ENCODE peak calls at places on chromosome 10, in nine cellular contexts. T is AG04450, C is tibial nerve, W is AG10803, N is heart right ventricle, Q is prostate gland, U is skeletal muscle cell, K is HFF-Myc, O is stomach. V is an unnamed sample.

GRCh38 chr10:117226813-117227451 is 14.0 kb upstream of the SLC18A2 start:
- DNase-seq in T (no peak), C (no peak), W (peak; percentile 35), N (no peak), Q (no peak), U (no peak), K (no peak), O (peak; percentile 42), V (peak; percentile 56)

GRCh38 chr10:117399341-117400196 is 24.3 kb upstream of the PDZD8 start:
- DNase-seq in T (no peak), C (no peak), W (no peak), N (no peak), Q (no peak), U (no peak), K (no peak), O (no peak), V (no peak)

GRCh38 chr10:17179002-17179401 is 22.5 kb downstream of the TRDMT1 start:
- DNase-seq in T (no peak), C (no peak), W (peak; percentile 45), N (no peak), Q (no peak), U (no peak), K (no peak), O (no peak), V (no peak)

GRCh38 chr10:3455385-3456334 is 283.1 kb upstream of the PITRM1 start:
- DNase-seq in T (no peak), C (no peak), W (peak; percentile 15), N (no peak), Q (no peak), U (no peak), K (no peak), O (no peak), V (no peak)

GRCh38 chr10:33332183-33333031 is 2.1 kb downstream of the NRP1 start:
- DNase-seq in T (no peak), C (no peak), W (peak; percentile 78), N (no peak), Q (no peak), U (no peak), K (no peak), O (no peak), V (no peak)

GRCh38 chr10:29305031-29305335 is 16.1 kb downstream of the LYZL1 start:
- DNase-seq in T (no peak), C (no peak), W (no peak), N (no peak), Q (no peak), U (no peak), K (no peak), O (no peak), V (no peak)

GRCh38 chr10:70758757-70759514 is 26.2 kb downstream of the TBATA start:
- DNase-seq in T (peak; percentile 61), C (peak; percentile 64), W (peak; percentile 73), N (peak; percentile 85), Q (peak; percentile 66), U (no peak), K (peak; percentile 51), O (peak; percentile 74), V (no peak)

GRCh38 chr10:24882047-24882698 is 70.2 kb downstream of the PRTFDC1 start:
- DNase-seq in T (no peak), C (no peak), W (peak; percentile 81), N (peak; percentile 27), Q (no peak), U (no peak), K (no peak), O (no peak), V (no peak)

GRCh38 chr10:48605264-48605615 is 367 bp upstream of the ARHGAP22 start:
- DNase-seq in T (no peak), C (no peak), W (no peak), N (no peak), Q (no peak), U (no peak), K (no peak), O (no peak), V (no peak)

GRCh38 chr10:71372882-71373495 is 23.7 kb upstream of the CDH23 start:
- DNase-seq in T (no peak), C (no peak), W (no peak), N (no peak), Q (no peak), U (no peak), K (no peak), O (no peak), V (no peak)

GRCh38 chr10:91549296-91549695 is 83.6 kb downstream of the PPP1R3C start:
- DNase-seq in T (no peak), C (no peak), W (no peak), N (no peak), Q (no peak), U (no peak), K (no peak), O (no peak), V (no peak)

GRCh38 chr10:86234102-86234501 is 132.5 kb downstream of the GRID1 start:
- DNase-seq in T (no peak), C (no peak), W (no peak), N (no peak), Q (no peak), U (no peak), K (no peak), O (no peak), V (no peak)

GRCh38 chr10:11046766-11047165 is 29.1 kb downstream of the CELF2 start:
- DNase-seq in T (no peak), C (no peak), W (no peak), N (no peak), Q (no peak), U (no peak), K (no peak), O (no peak), V (no peak)

GRCh38 chr10:29067161-29067560 is 221.7 kb upstream of the LYZL1 start:
- DNase-seq in T (no peak), C (no peak), W (peak; percentile 38), N (no peak), Q (no peak), U (no peak), K (no peak), O (no peak), V (no peak)

GRCh38 chr10:121928528-121928884 is 675 bp upstream of the ATE1 start:
- DNase-seq in T (no peak), C (no peak), W (peak; percentile 47), N (no peak), Q (peak; percentile 51), U (no peak), K (no peak), O (peak; percentile 59), V (no peak)

GRCh38 chr10:28036587-28036986 is 37.7 kb upstream of the ODAD2 start:
- DNase-seq in T (peak; percentile 45), C (no peak), W (peak; percentile 49), N (no peak), Q (no peak), U (no peak), K (no peak), O (no peak), V (no peak)

GRCh38 chr10:62934258-62934657 is 118.1 kb upstream of the EGR2 start:
- DNase-seq in T (no peak), C (no peak), W (no peak), N (peak; percentile 13), Q (no peak), U (no peak), K (no peak), O (no peak), V (no peak)

GRCh38 chr10:60298408-60299389 is 91.0 kb downstream of the ANK3 start:
- DNase-seq in T (no peak), C (no peak), W (no peak), N (no peak), Q (no peak), U (no peak), K (no peak), O (no peak), V (no peak)

GRCh38 chr10:54773506-54773905 is 27.5 kb downstream of the PCDH15 start:
- DNase-seq in T (no peak), C (no peak), W (no peak), N (no peak), Q (no peak), U (no peak), K (no peak), O (no peak), V (no peak)

GRCh38 chr10:85946713-85947326 is 419.8 kb downstream of the GRID1 start:
- DNase-seq in T (no peak), C (no peak), W (no peak), N (no peak), Q (no peak), U (no peak), K (no peak), O (no peak), V (no peak)

GRCh38 chr10:78458983-78459638 is 425.4 kb downstream of the RPS24 start:
- DNase-seq in T (peak; percentile 21), C (no peak), W (peak; percentile 41), N (no peak), Q (no peak), U (peak; percentile 36), K (no peak), O (no peak), V (peak; percentile 56)

GRCh38 chr10:37733822-37734221 is 123.6 kb downstream of the ZNF248 start:
- DNase-seq in T (no peak), C (no peak), W (no peak), N (no peak), Q (no peak), U (no peak), K (no peak), O (no peak), V (no peak)

GRCh38 chr10:34889004-34889869 is 74.1 kb upstream of the PARD3 start:
- DNase-seq in T (no peak), C (no peak), W (peak; percentile 56), N (no peak), Q (no peak), U (no peak), K (peak; percentile 27), O (no peak), V (no peak)
- H3K4me3 ChIP-seq in T (no peak overlapping the region), C (no peak overlapping the region), W (no peak overlapping the region), N (no peak overlapping the region), Q (no peak overlapping the region), U (no peak overlapping the region), K (no peak overlapping the region), O (no peak overlapping the region), V (no peak overlapping the region)

DNA sequence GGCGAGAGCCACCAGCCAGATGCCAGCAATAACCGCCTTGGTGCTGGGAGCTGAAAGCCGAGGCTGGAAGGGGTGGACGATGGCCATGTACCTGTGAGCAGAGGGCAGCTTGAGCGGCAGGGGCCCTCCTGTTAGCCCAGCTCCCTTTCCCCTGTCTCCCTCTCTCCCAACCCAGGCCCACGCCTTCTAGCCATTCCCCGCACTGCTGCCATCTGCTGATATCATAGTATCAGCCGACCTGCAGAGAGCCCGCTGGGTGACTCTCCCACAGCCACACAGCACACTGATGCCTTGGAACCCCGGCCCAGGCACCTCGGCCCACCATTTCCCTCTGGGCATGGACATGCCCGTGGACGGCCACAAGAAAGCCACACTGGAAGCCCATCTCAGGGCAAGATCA is 1.7 kb downstream of the TACR2 start:
- DNase-seq in T (no peak), C (no peak), W (no peak), N (no peak), Q (no peak), U (no peak), K (no peak), O (no peak), V (no peak)
- H3K4me3 ChIP-seq in T (no peak overlapping the region), C (no peak overlapping the region), W (no peak overlapping the region), N (no peak overlapping the region), Q (no peak overlapping the region), U (no peak overlapping the region), K (no peak overlapping the region), O (peak overlapping the region; percentile 33), V (no peak overlapping the region)

GRCh38 chr10:73647211-73647874 is 6.1 kb upstream of the MYOZ1 start:
- DNase-seq in T (no peak), C (peak; percentile 36), W (peak; percentile 38), N (no peak), Q (peak; percentile 40), U (no peak), K (no peak), O (peak; percentile 57), V (peak; percentile 50)
- H3K4me3 ChIP-seq in T (peak overlapping the region; percentile 27), C (peak overlapping the region; percentile 68), W (peak overlapping the region; percentile 60), N (peak overlapping the region; percentile 67), Q (peak overlapping the region; percentile 54), U (peak overlapping the region; percentile 48), K (peak overlapping the region; percentile 49), O (peak overlapping the region; percentile 58), V (peak overlapping the region; percentile 79)

GRCh38 chr10:97685395-97685958 is 1.6 kb downstream of the AVPI1 start:
- DNase-seq in T (no peak), C (no peak), W (no peak), N (no peak), Q (no peak), U (no peak), K (no peak), O (peak; percentile 55), V (peak; percentile 45)
- H3K4me3 ChIP-seq in T (peak overlapping the region; percentile 71), C (peak overlapping the region; percentile 84), W (peak overlapping the region; percentile 88), N (peak overlapping the region; percentile 81), Q (peak overlapping the region; percentile 51), U (peak overlapping the region; percentile 73), K (peak overlapping the region; percentile 86), O (peak overlapping the region; percentile 57), V (peak overlapping the region; percentile 59)

V was measured in pancreas.